ENCODE peak calls at places on chromosomes 16 and 17, in four cellular contexts. One of them, this sample, is unnamed.

GRCh38 chr17:29579866-29580771 is 9.3 kb downstream of the GIT1 start:
- DNase-seq in GM12878: no peak
- DNase-seq in HepG2: peak
- DNase-seq in H1: peak
- DNase-seq in this sample: no peak

GRCh38 chr16:50842013-50842505 is 100.2 kb downstream of the CYLD start:
- DNase-seq in GM12878: no peak
- DNase-seq in HepG2: no peak
- DNase-seq in H1: peak
- DNase-seq in this sample: no peak

GRCh38 chr17:15782809-15783208 is 50.7 kb downstream of the TBC1D26 start:
- DNase-seq in GM12878: no peak
- DNase-seq in HepG2: no peak
- DNase-seq in H1: no peak
- DNase-seq in this sample: no peak

GRCh38 chr17:44191941-44192496 is 5.2 kb downstream of the TMUB2 start:
- DNase-seq in GM12878: no peak
- DNase-seq in HepG2: no peak
- DNase-seq in H1: peak
- DNase-seq in this sample: no peak

GRCh38 chr17:3835410-3836229 is 10.4 kb downstream of the NCBP3 start:
- DNase-seq in GM12878: no peak
- DNase-seq in HepG2: no peak
- DNase-seq in H1: no peak
- DNase-seq in this sample: no peak

GRCh38 chr16:83615981-83616380 is 191.8 kb upstream of the HSBP1 start:
- DNase-seq in GM12878: no peak
- DNase-seq in HepG2: no peak
- DNase-seq in H1: no peak
- DNase-seq in this sample: no peak

GRCh38 chr16:77675464-77676324 is 46.6 kb upstream of the NUDT7 start:
- DNase-seq in GM12878: peak
- DNase-seq in HepG2: peak
- DNase-seq in H1: peak
- DNase-seq in this sample: peak

GRCh38 chr17:30565073-30565935 is 88.1 kb downstream of the GOSR1 start:
- DNase-seq in GM12878: no peak
- DNase-seq in HepG2: no peak
- DNase-seq in H1: no peak
- DNase-seq in this sample: no peak

GRCh38 chr17:57962441-57963148 is 7.4 kb upstream of the CUEDC1 start:
- DNase-seq in GM12878: no peak
- DNase-seq in HepG2: no peak
- DNase-seq in H1: peak
- DNase-seq in this sample: no peak

GRCh38 chr16:9546438-9546786 is 455.0 kb downstream of the HAPSTR1 start:
- DNase-seq in GM12878: no peak
- DNase-seq in HepG2: no peak
- DNase-seq in H1: no peak
- DNase-seq in this sample: no peak

GRCh38 chr17:50102164-50102991 is 7.2 kb downstream of the PDK2 start:
- DNase-seq in GM12878: no peak
- DNase-seq in HepG2: peak
- DNase-seq in H1: no peak
- DNase-seq in this sample: no peak
- TF ChIP-seq YY1 in GM12878: no peak
- TF ChIP-seq YY1 in HepG2: peak
- TF ChIP-seq YY1 in H1: no peak
- TF ChIP-seq YY1 in this sample: no peak

GRCh38 chr16:3698941-3699340 is 18.4 kb downstream of the TRAP1 start:
- DNase-seq in GM12878: no peak
- DNase-seq in HepG2: no peak
- DNase-seq in H1: no peak
- DNase-seq in this sample: no peak
- TF ChIP-seq ZNF274 in GM12878: no peak
- TF ChIP-seq ZNF274 in HepG2: no peak
- TF ChIP-seq ZNF274 in H1: no peak
- TF ChIP-seq ZNF274 in this sample: no peak

GRCh38 chr16:68234188-68235104 is 1.5 kb downstream of the ESRP2 start:
- DNase-seq in GM12878: no peak
- DNase-seq in HepG2: peak
- DNase-seq in H1: peak
- DNase-seq in this sample: no peak
- TF ChIP-seq SUZ12 in GM12878: no peak
- TF ChIP-seq SUZ12 in HepG2: no peak
- TF ChIP-seq SUZ12 in H1: no peak
- TF ChIP-seq SUZ12 in this sample: no peak

DNA sequence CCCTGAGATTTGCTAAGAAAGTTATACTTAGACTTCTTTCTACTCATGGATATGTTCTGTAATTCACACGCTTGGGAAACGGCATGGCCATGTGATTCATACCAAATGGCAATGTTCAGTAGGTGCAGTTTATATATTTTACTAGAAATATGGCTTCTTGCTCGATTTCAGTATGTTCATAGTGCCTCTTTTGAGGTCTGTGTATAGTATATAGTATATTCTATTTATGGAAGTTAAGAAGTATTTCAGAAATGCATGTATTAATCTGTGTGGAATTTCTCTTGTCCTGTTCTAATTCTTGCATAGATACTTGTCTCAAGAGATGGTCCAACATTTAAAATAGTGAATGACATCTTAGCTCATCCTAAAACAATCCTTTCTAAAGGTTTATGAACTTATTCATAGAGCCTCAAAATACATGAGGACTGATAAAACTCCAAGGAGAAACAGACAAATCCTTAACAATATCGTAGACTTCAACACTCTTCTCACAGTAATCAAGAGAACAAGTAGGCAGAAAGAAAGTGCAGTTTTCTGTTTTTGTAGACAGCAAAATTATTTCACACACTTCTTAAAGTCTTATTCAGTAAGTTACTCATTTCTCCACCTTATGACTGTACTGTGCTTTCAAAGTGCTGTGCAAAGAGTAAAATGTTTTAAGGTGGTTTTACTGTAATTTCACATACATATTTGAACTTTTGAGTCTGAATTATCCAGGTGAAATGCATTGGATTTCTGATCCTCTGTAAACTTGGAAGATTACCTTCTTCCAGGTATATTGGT is 11.1 kb downstream of the BPTF start:
- DNase-seq in GM12878: no peak
- DNase-seq in HepG2: no peak
- DNase-seq in H1: no peak
- DNase-seq in this sample: no peak
- TF ChIP-seq YY1 in GM12878: no peak
- TF ChIP-seq YY1 in HepG2: no peak
- TF ChIP-seq YY1 in H1: no peak
- TF ChIP-seq YY1 in this sample: no peak

GRCh38 chr17:45430738-45431530 is 1.7 kb downstream of the ARHGAP27 start:
- DNase-seq in GM12878: no peak
- DNase-seq in HepG2: no peak
- DNase-seq in H1: peak
- DNase-seq in this sample: no peak
- TF ChIP-seq ZNF274 in GM12878: no peak
- TF ChIP-seq ZNF274 in HepG2: no peak
- TF ChIP-seq ZNF274 in H1: no peak
- TF ChIP-seq ZNF274 in this sample: no peak

DNA sequence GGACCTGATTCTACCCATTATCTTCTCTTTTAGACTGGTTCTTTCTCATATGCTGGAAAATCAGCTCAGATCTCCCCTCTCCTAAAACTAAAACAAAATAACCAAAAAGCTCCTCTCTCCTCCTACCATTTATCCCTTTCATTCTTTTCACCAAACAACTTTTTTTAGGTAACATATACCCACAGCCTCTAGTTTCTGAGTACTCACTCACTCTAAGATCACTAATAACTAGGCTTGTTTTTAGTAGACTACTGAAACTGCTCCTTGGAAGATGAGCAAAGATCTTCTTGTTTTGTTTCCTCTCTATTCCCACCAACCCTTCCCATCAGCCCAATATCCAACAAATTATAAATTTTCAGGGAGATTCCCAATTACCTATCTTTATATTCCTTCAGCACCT is 129.0 kb downstream of the SKAP1 start:
- DNase-seq in GM12878: no peak
- DNase-seq in HepG2: no peak
- DNase-seq in H1: no peak
- DNase-seq in this sample: no peak
- TF ChIP-seq SUZ12 in GM12878: no peak
- TF ChIP-seq SUZ12 in HepG2: no peak
- TF ChIP-seq SUZ12 in H1: no peak
- TF ChIP-seq SUZ12 in this sample: no peak

DNA sequence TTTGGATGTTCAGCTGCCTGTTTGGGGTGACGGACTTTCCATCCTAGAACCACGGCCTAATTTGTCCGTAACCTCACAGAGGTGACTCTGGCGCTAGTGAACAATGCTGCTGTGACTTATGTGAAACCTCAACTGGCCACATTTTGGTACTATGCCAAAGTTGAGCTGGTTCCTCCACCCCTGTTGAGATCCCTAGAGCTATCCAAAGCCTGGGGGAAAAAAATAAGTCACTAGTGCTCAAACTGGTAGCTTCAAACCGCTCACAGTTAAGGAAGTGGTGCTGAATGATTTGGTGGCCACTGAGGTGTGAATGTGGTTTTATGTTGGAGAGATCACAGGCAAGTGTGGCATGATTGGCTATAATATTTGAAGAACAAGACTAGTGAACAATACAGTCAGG is 11.3 kb upstream of the TUBG2 start:
- DNase-seq in GM12878: peak
- DNase-seq in HepG2: no peak
- DNase-seq in H1: no peak
- DNase-seq in this sample: no peak
- TF ChIP-seq YY1 in GM12878: no peak
- TF ChIP-seq YY1 in HepG2: no peak
- TF ChIP-seq YY1 in H1: no peak
- TF ChIP-seq YY1 in this sample: no peak

This sample was measured in NT2/D1.